ENCODE peak calls at places on chromosome 14, in seven cellular contexts. S, U, A, J, B, W and R are unnamed samples. For H3K4me1, the result is how much of the 10 kb centered on the place peaks cover.

GRCh38 chr14:89609701-89610100 is 192.7 kb upstream of the FOXN3 start:
- DNase-seq in S (no peak), U (no peak), A (no peak), J (no peak), B (no peak), W (no peak), R (no peak)

GRCh38 chr14:76844223-76844622 is 18.0 kb downstream of the LRRC74A start:
- DNase-seq in S (peak), U (peak), A (no peak), J (no peak), B (peak), W (peak), R (peak)

GRCh38 chr14:65599375-65599774 is 186.8 kb downstream of the FUT8 start:
- DNase-seq in S (no peak), U (no peak), A (no peak), J (no peak), B (no peak), W (no peak), R (no peak)

GRCh38 chr14:59356298-59356697 is 108.9 kb downstream of the GPR135 start:
- DNase-seq in S (no peak), U (no peak), A (no peak), J (no peak), B (no peak), W (no peak), R (no peak)

GRCh38 chr14:58749066-58749669 is 111.4 kb downstream of the DACT1 start:
- DNase-seq in S (no peak), U (peak), A (peak), J (no peak), B (peak), W (no peak), R (no peak)

GRCh38 chr14:44529026-44529425 is 21.9 kb upstream of the FSCB start:
- DNase-seq in S (no peak), U (no peak), A (no peak), J (no peak), B (no peak), W (no peak), R (no peak)

GRCh38 chr14:21933681-21934080 is 260.1 kb upstream of the OR4E1 start:
- DNase-seq in S (no peak), U (no peak), A (no peak), J (no peak), B (no peak), W (no peak), R (no peak)

GRCh38 chr14:91924871-91925726 is 22.4 kb downstream of the FBLN5 start:
- DNase-seq in S (no peak), U (no peak), A (no peak), J (no peak), B (no peak), W (no peak), R (no peak)

GRCh38 chr14:88129306-88130056 is 124.5 kb downstream of the GPR65 start:
- DNase-seq in S (peak), U (no peak), A (peak), J (no peak), B (peak), W (no peak), R (peak)

GRCh38 chr14:99718031-99718810 is 34.1 kb downstream of the CYP46A1 start:
- DNase-seq in S (no peak), U (no peak), A (no peak), J (no peak), B (no peak), W (no peak), R (no peak)

GRCh38 chr14:28759056-28759657 is 7.4 kb upstream of the FOXG1 start:
- DNase-seq in S (no peak), U (no peak), A (no peak), J (no peak), B (no peak), W (no peak), R (peak)

GRCh38 chr14:72706485-72706884 is 187.4 kb downstream of the DPF3 start:
- DNase-seq in S (no peak), U (no peak), A (no peak), J (no peak), B (no peak), W (no peak), R (no peak)

GRCh38 chr14:55336161-55336560 is 64.9 kb downstream of the FBXO34 start:
- DNase-seq in S (no peak), U (no peak), A (no peak), J (no peak), B (peak), W (no peak), R (no peak)

GRCh38 chr14:93984070-93984469 is 7.7 kb upstream of the ASB2 start:
- DNase-seq in S (no peak), U (no peak), A (no peak), J (no peak), B (no peak), W (no peak), R (peak)

GRCh38 chr14:23045419-23046357 is 3.7 kb downstream of the PSMB11 start:
- DNase-seq in S (no peak), U (peak), A (no peak), J (no peak), B (no peak), W (no peak), R (no peak)

GRCh38 chr14:61277784-61278183 is 3.4 kb downstream of the TMEM30B start:
- DNase-seq in S (no peak), U (no peak), A (no peak), J (no peak), B (no peak), W (no peak), R (no peak)

GRCh38 chr14:38000340-38000739 is 207.4 kb upstream of the SSTR1 start:
- DNase-seq in S (no peak), U (no peak), A (no peak), J (no peak), B (no peak), W (no peak), R (no peak)

GRCh38 chr14:90692061-90692460 is 124.2 kb downstream of the TTC7B start:
- DNase-seq in S (no peak), U (no peak), A (no peak), J (no peak), B (no peak), W (no peak), R (no peak)

GRCh38 chr14:93943052-93943451 is 15.9 kb downstream of the FAM181A start:
- DNase-seq in S (no peak), U (no peak), A (no peak), J (no peak), B (no peak), W (no peak), R (no peak)

GRCh38 chr14:43031598-43031997 is 1424.9 kb downstream of the LRFN5 start:
- DNase-seq in S (no peak), U (no peak), A (no peak), J (no peak), B (peak), W (no peak), R (no peak)

GRCh38 chr14:70027785-70028428 is 148.7 kb downstream of the SMOC1 start:
- DNase-seq in S (peak), U (peak), A (peak), J (peak), B (peak), W (peak), R (peak)

GRCh38 chr14:20687362-20688166 is 1.0 kb upstream of the ANG start:
- DNase-seq in S (no peak), U (peak), A (no peak), J (no peak), B (peak), W (no peak), R (no peak)

GRCh38 chr14:54894995-54895394 is 7.6 kb downstream of the GCH1 start:
- DNase-seq in S (no peak), U (no peak), A (no peak), J (no peak), B (no peak), W (no peak), R (no peak)

GRCh38 chr14:53432378-53432802 is 279.3 kb upstream of the DDHD1 start:
- DNase-seq in S (no peak), U (no peak), A (no peak), J (peak), B (peak), W (no peak), R (peak)

GRCh38 chr14:26282578-26282977 is 315.3 kb downstream of the NOVA1 start:
- DNase-seq in S (no peak), U (no peak), A (no peak), J (no peak), B (no peak), W (no peak), R (no peak)

GRCh38 chr14:67068246-67068645 is 121.0 kb upstream of the GARIN2 start:
- DNase-seq in S (no peak), U (no peak), A (no peak), J (no peak), B (no peak), W (no peak), R (no peak)

GRCh38 chr14:76109087-76109880 is 42.4 kb upstream of the GPATCH2L start:
- DNase-seq in S (no peak), U (no peak), A (no peak), J (no peak), B (no peak), W (no peak), R (no peak)

GRCh38 chr14:99735189-99736135 is 51.4 kb downstream of the CYP46A1 start:
- DNase-seq in S (no peak), U (peak), A (no peak), J (no peak), B (no peak), W (no peak), R (no peak)

GRCh38 chr14:32932302-32932920 is 6.3 kb upstream of the NPAS3 start:
- DNase-seq in S (no peak), U (no peak), A (no peak), J (no peak), B (no peak), W (no peak), R (peak)

GRCh38 chr14:32933943-32934890 is 4.5 kb upstream of the NPAS3 start:
- DNase-seq in S (no peak), U (peak), A (no peak), J (no peak), B (no peak), W (no peak), R (peak)

GRCh38 chr14:32934891-32935633 is 3.6 kb upstream of the NPAS3 start:
- DNase-seq in S (peak), U (peak), A (no peak), J (no peak), B (no peak), W (no peak), R (peak)

GRCh38 chr14:32932921-32933622 is 5.6 kb upstream of the NPAS3 start:
- DNase-seq in S (peak), U (peak), A (no peak), J (peak), B (no peak), W (no peak), R (peak)

DNA sequence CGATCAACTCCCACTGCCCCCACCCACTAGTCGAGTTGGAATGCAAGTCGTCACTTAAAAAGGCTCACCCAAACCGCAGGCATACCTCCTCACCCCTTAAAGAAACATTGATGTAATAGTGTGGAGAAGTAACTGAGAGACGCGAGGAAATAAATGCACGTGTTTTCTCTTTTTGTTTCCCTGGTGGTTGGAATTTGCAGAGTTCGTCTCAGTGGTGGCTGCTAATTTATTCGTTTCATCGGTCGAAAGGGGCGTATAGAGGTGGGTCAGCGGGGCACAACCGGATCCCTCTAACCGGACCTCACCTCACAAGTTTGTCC is 5.1 kb upstream of the NPAS3 start:
- DNase-seq in S (no peak), U (no peak), A (no peak), J (no peak), B (no peak), W (no peak), R (peak)
- H3K4me1 ChIP-seq in S (under half), U (under half), A (under half), J (under half), B (under half), W (under half), R (under half)

GRCh38 chr14:95023115-95023514 is 134.2 kb downstream of the DICER1 start:
- DNase-seq in S (no peak), U (no peak), A (no peak), J (no peak), B (no peak), W (no peak), R (no peak)
- H3K4me1 ChIP-seq in S (under half), U (under half), A (under half), J (under half), B (under half), W (under half), R (under half)

GRCh38 chr14:51877807-51878206 is 17.4 kb downstream of the GNG2 start:
- DNase-seq in S (no peak), U (no peak), A (no peak), J (no peak), B (no peak), W (no peak), R (peak)
- H3K4me1 ChIP-seq in S (under half), U (under half), A (under half), J (under half), B (under half), W (half or more), R (under half)

DNA sequence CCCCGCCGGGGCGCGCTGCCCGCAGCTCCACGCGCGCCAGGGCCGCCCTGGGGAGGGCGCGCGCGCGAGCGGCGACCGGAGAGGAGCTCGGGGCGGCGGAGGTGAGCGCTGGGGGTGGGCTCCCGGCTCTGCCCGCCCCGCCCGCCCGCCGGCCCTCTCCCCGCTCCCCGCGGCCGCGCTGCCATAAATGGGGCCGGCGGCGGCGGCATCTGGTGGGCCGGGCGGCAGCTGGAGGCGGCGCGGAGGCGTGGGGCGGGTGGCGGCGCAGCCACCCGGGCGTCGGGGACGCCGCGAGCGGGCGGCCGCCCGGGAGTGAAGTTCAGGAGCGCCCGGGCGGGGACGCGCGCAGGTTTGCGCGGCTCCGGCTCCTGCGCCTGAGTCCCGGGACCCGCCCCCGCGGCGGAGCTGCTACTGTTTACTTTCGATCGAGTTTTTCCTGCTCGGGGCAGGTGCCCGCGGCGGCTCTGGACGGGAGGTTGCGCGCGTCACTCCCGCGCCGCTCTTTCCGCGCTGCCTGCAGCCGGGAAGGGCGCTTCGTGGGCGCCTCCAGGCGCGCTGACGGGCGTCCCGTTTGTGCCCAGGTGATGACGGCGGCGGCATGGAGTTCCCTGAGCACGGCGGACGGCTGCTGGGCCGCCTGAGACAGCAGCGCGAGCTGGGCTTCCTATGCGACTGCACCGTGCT is at the start of gene ZBTB42:
- DNase-seq in S (peak), U (peak), A (peak), J (no peak), B (no peak), W (peak), R (peak)
- H3K4me1 ChIP-seq in S (half or more), U (half or more), A (under half), J (under half), B (half or more), W (under half), R (under half)

GRCh38 chr14:73761621-73762355 is 47.6 kb upstream of the PNMA1 start:
- DNase-seq in S (peak), U (no peak), A (no peak), J (no peak), B (no peak), W (no peak), R (no peak)

GRCh38 chr14:73760598-73761586 is 46.7 kb upstream of the PNMA1 start:
- DNase-seq in S (peak), U (no peak), A (no peak), J (no peak), B (no peak), W (no peak), R (no peak)

GRCh38 chr14:73763396-73763795 is 49.2 kb upstream of the PNMA1 start:
- DNase-seq in S (peak), U (peak), A (no peak), J (no peak), B (no peak), W (no peak), R (no peak)

GRCh38 chr14:73764406-73764805 is 50.2 kb upstream of the PNMA1 start:
- DNase-seq in S (peak), U (no peak), A (no peak), J (no peak), B (no peak), W (no peak), R (no peak)

DNA sequence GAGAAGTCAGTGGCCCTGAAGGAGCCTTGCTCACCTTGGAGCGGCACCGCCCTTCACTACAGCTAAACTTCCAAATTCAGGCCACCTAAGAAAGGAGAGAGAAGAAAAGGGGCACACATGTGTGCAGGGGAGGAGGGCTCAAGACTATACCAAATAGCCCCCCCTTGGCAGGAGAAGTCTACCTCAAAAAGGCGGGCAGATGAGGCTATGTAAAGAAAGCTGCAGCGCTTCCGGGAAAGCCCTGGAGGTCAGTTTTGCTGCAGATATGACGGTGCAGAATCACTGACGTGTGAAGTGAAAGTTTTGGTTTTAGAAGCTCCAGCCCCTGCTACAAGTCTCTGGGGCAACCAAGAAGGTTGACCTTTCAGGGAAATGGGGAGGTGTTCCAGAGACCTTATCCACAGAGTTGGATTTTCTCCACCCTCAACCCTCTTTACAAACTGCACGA is 48.2 kb upstream of the PNMA1 start:
- DNase-seq in S (no peak), U (no peak), A (no peak), J (no peak), B (peak), W (no peak), R (no peak)
- H3K4me1 ChIP-seq in S (half or more), U (half or more), A (under half), J (under half), B (half or more), W (half or more), R (under half)

DNA sequence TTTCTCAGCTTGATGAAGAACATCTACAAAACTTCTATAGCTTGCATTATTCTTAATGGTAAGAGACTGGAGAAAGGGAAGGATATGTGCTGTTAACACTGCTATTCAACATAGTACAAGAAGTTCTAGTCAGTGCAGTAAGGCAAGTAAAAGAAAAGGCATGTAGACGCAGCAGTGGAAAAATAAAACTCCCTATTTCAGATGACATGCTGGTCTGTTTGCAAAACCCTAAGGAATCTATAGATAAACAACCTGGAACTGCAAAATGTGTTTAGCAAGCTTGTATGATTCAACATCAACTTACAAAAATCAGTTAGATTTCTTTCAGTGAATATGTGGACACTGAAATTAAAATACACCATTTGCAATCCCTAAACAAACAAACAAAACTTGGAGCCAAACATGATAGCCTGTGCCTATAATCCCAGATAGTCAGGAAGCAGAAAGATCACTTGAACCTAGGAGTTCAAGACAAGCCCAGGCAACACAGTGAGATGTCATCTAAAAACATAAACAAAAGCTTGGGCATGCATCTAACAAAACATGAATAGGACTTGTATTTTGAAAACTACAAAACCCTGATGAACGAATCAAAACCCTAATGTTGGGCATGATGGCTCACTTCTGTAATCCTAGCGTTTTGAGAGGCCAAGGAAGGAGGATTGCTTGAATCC is 293.6 kb upstream of the RGS6 start:
- DNase-seq in S (no peak), U (no peak), A (no peak), J (no peak), B (no peak), W (no peak), R (no peak)
- H3K4me1 ChIP-seq in S (under half), U (under half), A (under half), J (under half), B (under half), W (under half), R (under half)

GRCh38 chr14:102803139-102803538 is 25.9 kb downstream of the TRAF3 start:
- DNase-seq in S (no peak), U (no peak), A (no peak), J (no peak), B (no peak), W (no peak), R (no peak)

GRCh38 chr14:102806447-102806846 is 29.2 kb downstream of the TRAF3 start:
- DNase-seq in S (no peak), U (no peak), A (no peak), J (no peak), B (no peak), W (no peak), R (no peak)

GRCh38 chr14:102805941-102806340 is 28.7 kb downstream of the TRAF3 start:
- DNase-seq in S (no peak), U (no peak), A (no peak), J (no peak), B (no peak), W (no peak), R (no peak)

GRCh38 chr14:102805454-102805891 is 28.2 kb downstream of the TRAF3 start:
- DNase-seq in S (no peak), U (no peak), A (peak), J (no peak), B (no peak), W (peak), R (peak)

DNA sequence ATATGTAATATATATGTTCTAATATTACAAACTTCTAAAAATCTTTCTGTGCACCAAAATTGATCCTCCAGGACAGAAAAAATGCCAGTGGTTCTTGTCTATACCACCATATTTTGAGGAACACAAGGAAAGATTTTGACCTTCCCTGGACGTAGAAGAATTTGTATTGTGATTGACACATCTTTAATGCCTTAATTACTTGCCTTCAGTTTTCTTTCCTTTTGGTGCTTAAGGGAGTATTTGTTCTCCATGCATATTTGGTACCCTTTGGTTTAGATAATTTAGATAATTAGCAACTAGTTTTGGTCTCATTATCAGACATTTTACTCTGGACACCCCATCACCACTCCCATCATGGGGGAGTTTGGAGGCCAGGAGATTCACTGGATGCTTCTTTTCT is 27.6 kb downstream of the TRAF3 start:
- DNase-seq in S (no peak), U (no peak), A (no peak), J (no peak), B (no peak), W (no peak), R (no peak)
- H3K4me1 ChIP-seq in S (under half), U (under half), A (under half), J (under half), B (under half), W (under half), R (under half)

GRCh38 chr14:35367056-35367372 is 37.5 kb downstream of the NFKBIA start:
- DNase-seq in S (no peak), U (no peak), A (no peak), J (no peak), B (no peak), W (no peak), R (no peak)

GRCh38 chr14:35368139-35368460 is 36.4 kb downstream of the NFKBIA start:
- DNase-seq in S (no peak), U (no peak), A (no peak), J (no peak), B (no peak), W (no peak), R (no peak)

GRCh38 chr14:35366521-35366976 is 38.0 kb downstream of the NFKBIA start:
- DNase-seq in S (no peak), U (no peak), A (no peak), J (no peak), B (no peak), W (no peak), R (no peak)

GRCh38 chr14:35365130-35366047 is 39.2 kb downstream of the NFKBIA start:
- DNase-seq in S (peak), U (peak), A (peak), J (no peak), B (peak), W (no peak), R (peak)

GRCh38 chr14:35366048-35366428 is 38.5 kb downstream of the NFKBIA start:
- DNase-seq in S (no peak), U (no peak), A (peak), J (no peak), B (no peak), W (no peak), R (no peak)
- H3K4me1 ChIP-seq in S (under half), U (under half), A (under half), J (under half), B (half or more), W (under half), R (under half)